ENCODE peak calls at places on chromosome 3, in seven cellular contexts. B, E, X, K, Y, R and G are unnamed samples.

GRCh38 chr3:126956866-126957650 is 25.9 kb upstream of the PLXNA1 start:
- DNase-seq in B (no peak), E (no peak), X (no peak), K (no peak), Y (no peak), R (no peak), G (no peak)

GRCh38 chr3:21752749-21753347 is 1.8 kb upstream of the ZNF385D start:
- DNase-seq in B (no peak), E (no peak), X (peak), K (peak), Y (peak), R (no peak), G (peak)

GRCh38 chr3:141274411-141275031 is 42.9 kb downstream of the PXYLP1 start:
- DNase-seq in B (no peak), E (no peak), X (no peak), K (no peak), Y (no peak), R (no peak), G (no peak)

GRCh38 chr3:128854382-128854939 is 25.0 kb upstream of the ACAD9 start:
- DNase-seq in B (no peak), E (no peak), X (no peak), K (no peak), Y (no peak), R (no peak), G (no peak)

GRCh38 chr3:39128951-39129350 is 21.5 kb downstream of the TTC21A start:
- DNase-seq in B (no peak), E (no peak), X (no peak), K (no peak), Y (no peak), R (no peak), G (no peak)

GRCh38 chr3:50254577-50255250 is 14.2 kb upstream of the SEMA3B start:
- DNase-seq in B (no peak), E (no peak), X (no peak), K (no peak), Y (no peak), R (no peak), G (no peak)

GRCh38 chr3:100340527-100340926 is 6.0 kb downstream of the NIT2 start:
- DNase-seq in B (no peak), E (no peak), X (no peak), K (no peak), Y (no peak), R (no peak), G (no peak)

GRCh38 chr3:194686414-194686815 is 732 bp downstream of the FAM43A start:
- DNase-seq in B (no peak), E (no peak), X (no peak), K (no peak), Y (no peak), R (no peak), G (no peak)

GRCh38 chr3:74489393-74489792 is 125.1 kb downstream of the CNTN3 start:
- DNase-seq in B (no peak), E (no peak), X (no peak), K (peak), Y (no peak), R (no peak), G (no peak)

GRCh38 chr3:105144837-105145236 is 221.9 kb upstream of the ALCAM start:
- DNase-seq in B (no peak), E (no peak), X (no peak), K (no peak), Y (no peak), R (no peak), G (no peak)

GRCh38 chr3:97763586-97764148 is 891 bp upstream of the ARL6 start:
- DNase-seq in B (no peak), E (peak), X (no peak), K (peak), Y (peak), R (no peak), G (peak)

GRCh38 chr3:85303156-85303555 is 344.4 kb downstream of the CADM2 start:
- DNase-seq in B (no peak), E (no peak), X (no peak), K (no peak), Y (no peak), R (no peak), G (no peak)

GRCh38 chr3:179613807-179614206 is 9.2 kb downstream of the NDUFB5 start:
- DNase-seq in B (no peak), E (no peak), X (no peak), K (peak), Y (no peak), R (no peak), G (no peak)

GRCh38 chr3:30698549-30698948 is 92.1 kb downstream of the TGFBR2 start:
- DNase-seq in B (no peak), E (no peak), X (no peak), K (no peak), Y (no peak), R (no peak), G (no peak)

GRCh38 chr3:101676765-101677435 is at the start of gene ZBTB11:
- DNase-seq in B (peak), E (peak), X (peak), K (peak), Y (peak), R (peak), G (peak)

GRCh38 chr3:157494581-157495281 is 8.5 kb downstream of the VEPH1 start:
- DNase-seq in B (no peak), E (no peak), X (no peak), K (peak), Y (no peak), R (no peak), G (no peak)

GRCh38 chr3:63096248-63097058 is 181.7 kb upstream of the SYNPR start:
- DNase-seq in B (no peak), E (no peak), X (no peak), K (no peak), Y (no peak), R (no peak), G (peak)

GRCh38 chr3:185153170-185153733 is 392 bp upstream of the C3orf70 start:
- DNase-seq in B (no peak), E (no peak), X (no peak), K (no peak), Y (peak), R (no peak), G (no peak)

GRCh38 chr3:48018841-48019240 is 2.6 kb upstream of the MAP4 start:
- DNase-seq in B (no peak), E (no peak), X (peak), K (peak), Y (no peak), R (no peak), G (no peak)

GRCh38 chr3:14780927-14781507 is 37.7 kb upstream of the FGD5 start:
- DNase-seq in B (peak), E (peak), X (peak), K (peak), Y (no peak), R (peak), G (peak)

GRCh38 chr3:190306513-190307163 is 15.6 kb downstream of the CLDN1 start:
- DNase-seq in B (no peak), E (no peak), X (peak), K (peak), Y (no peak), R (no peak), G (no peak)

GRCh38 chr3:169285057-169285990 is 378.2 kb downstream of the MECOM start:
- DNase-seq in B (no peak), E (no peak), X (no peak), K (no peak), Y (no peak), R (no peak), G (no peak)

GRCh38 chr3:108388136-108389132 is 92.1 kb downstream of the HHLA2 start:
- DNase-seq in B (peak), E (no peak), X (no peak), K (no peak), Y (no peak), R (no peak), G (no peak)

GRCh38 chr3:133491481-133492059 is 81.9 kb upstream of the CDV3 start:
- DNase-seq in B (no peak), E (no peak), X (no peak), K (no peak), Y (no peak), R (no peak), G (no peak)

GRCh38 chr3:141894524-141895176 is 18.2 kb downstream of the ATP1B3 start:
- DNase-seq in B (no peak), E (no peak), X (peak), K (peak), Y (no peak), R (no peak), G (peak)

GRCh38 chr3:157274644-157275137 is 114.7 kb upstream of the CCNL1 start:
- DNase-seq in B (no peak), E (no peak), X (no peak), K (no peak), Y (no peak), R (peak), G (no peak)

GRCh38 chr3:52403271-52403841 is 41.5 kb downstream of the SEMA3G start:
- DNase-seq in B (no peak), E (no peak), X (no peak), K (no peak), Y (no peak), R (no peak), G (no peak)

GRCh38 chr3:31402118-31402517 is 130.6 kb upstream of the STT3B start:
- DNase-seq in B (no peak), E (no peak), X (no peak), K (no peak), Y (no peak), R (no peak), G (no peak)

GRCh38 chr3:193826126-193826795 is 233.3 kb downstream of the OPA1 start:
- DNase-seq in B (no peak), E (no peak), X (no peak), K (peak), Y (no peak), R (no peak), G (no peak)

GRCh38 chr3:52253314-52254260 is 8.0 kb downstream of the PPM1M start:
- DNase-seq in B (peak), E (no peak), X (no peak), K (no peak), Y (no peak), R (no peak), G (no peak)

GRCh38 chr3:129664040-129664646 is 57.7 kb upstream of the PLXND1 start:
- DNase-seq in B (no peak), E (no peak), X (no peak), K (no peak), Y (no peak), R (no peak), G (no peak)

GRCh38 chr3:132641837-132642538 is 17.6 kb downstream of the ACAD11 start:
- DNase-seq in B (no peak), E (peak), X (peak), K (peak), Y (peak), R (no peak), G (peak)

GRCh38 chr3:180804871-180805430 is 107.5 kb upstream of the FXR1 start:
- DNase-seq in B (no peak), E (no peak), X (peak), K (peak), Y (no peak), R (peak), G (no peak)

GRCh38 chr3:126295407-126295939 is 61.7 kb downstream of the KLF15 start:
- DNase-seq in B (no peak), E (no peak), X (no peak), K (no peak), Y (no peak), R (no peak), G (no peak)

GRCh38 chr3:107650788-107651187 is 128.0 kb downstream of the BBX start:
- DNase-seq in B (no peak), E (no peak), X (no peak), K (no peak), Y (no peak), R (no peak), G (no peak)

GRCh38 chr3:66431494-66431893 is 69.3 kb downstream of the LRIG1 start:
- DNase-seq in B (no peak), E (no peak), X (no peak), K (peak), Y (no peak), R (no peak), G (no peak)
- TF ChIP-seq RFX5 in B (no peak), E (no peak), X (no peak), K (no peak), Y (no peak), R (no peak), G (no peak)

DNA sequence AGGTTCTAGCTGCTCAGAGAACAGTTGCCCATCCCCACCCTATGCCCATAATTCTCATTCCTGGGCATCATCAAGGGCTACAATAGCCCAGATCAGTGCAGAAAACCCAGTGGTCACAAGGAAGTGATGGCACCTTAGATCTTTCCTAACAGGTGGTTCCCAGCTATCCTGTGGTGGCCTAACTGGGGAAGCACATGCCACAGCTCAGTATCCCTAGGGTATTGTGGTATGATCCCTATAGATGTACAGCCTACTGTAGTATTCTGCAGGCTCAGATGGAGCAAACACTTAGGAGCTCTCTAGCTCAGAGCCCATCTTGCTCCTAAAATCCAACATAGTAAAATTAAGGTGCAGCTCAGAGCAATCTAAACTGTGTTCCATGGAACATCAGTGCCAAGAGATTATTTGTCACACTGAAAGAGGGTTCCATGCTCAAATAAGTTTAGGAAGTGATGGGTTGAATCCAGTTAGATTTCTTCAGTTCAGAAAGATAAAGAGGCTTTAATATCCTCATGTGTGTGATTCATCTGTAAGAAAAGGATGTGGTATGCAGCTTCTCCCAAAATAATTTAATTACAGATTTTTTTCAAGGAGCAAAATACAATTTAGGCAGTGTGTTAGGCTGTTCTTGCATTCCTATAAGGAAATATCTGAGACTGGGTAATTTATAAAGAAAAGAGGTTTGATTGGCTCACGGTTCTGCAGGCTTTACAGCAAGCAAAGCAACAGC is 4.4 kb downstream of the A4GNT start:
- DNase-seq in B (no peak), E (no peak), X (no peak), K (no peak), Y (no peak), R (no peak), G (no peak)
- TF ChIP-seq RFX5 in B (no peak), E (no peak), X (no peak), K (no peak), Y (no peak), R (no peak), G (no peak)

GRCh38 chr3:171775943-171776342 is 34.3 kb downstream of the PLD1 start:
- DNase-seq in B (no peak), E (no peak), X (no peak), K (no peak), Y (no peak), R (no peak), G (no peak)
- TF ChIP-seq RFX5 in B (no peak), E (no peak), X (no peak), K (no peak), Y (no peak), R (no peak), G (no peak)

DNA sequence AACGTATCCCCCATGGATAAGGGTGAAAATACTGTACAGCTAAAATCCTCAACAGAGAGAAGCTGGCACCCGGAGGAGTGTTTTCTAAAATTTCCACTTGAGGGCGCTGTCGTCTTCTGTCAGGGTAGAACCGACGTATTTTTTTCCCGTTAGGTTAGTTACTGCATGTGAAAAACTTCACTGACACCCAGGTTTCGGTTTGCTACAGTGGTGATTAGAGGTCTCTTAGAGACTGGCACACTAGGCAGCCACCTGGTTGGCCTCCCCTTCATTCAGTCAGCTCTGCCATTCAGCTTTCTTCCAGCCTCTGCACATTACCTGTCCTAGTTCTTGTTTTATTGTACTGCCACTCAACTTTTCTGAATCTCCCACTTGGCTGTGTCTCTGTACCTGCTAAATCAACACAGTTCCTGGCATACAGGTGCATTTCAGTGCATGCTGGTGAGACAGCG is 18.4 kb downstream of the CCK start:
- DNase-seq in B (no peak), E (peak), X (peak), K (peak), Y (peak), R (no peak), G (peak)
- TF ChIP-seq RFX5 in B (no peak), E (no peak), X (no peak), K (no peak), Y (no peak), R (no peak), G (no peak)

GRCh38 chr3:16370872-16371740 is 106.1 kb downstream of the OXNAD1 start:
- DNase-seq in B (no peak), E (no peak), X (no peak), K (peak), Y (no peak), R (no peak), G (no peak)
- TF ChIP-seq RFX5 in B (no peak), E (no peak), X (no peak), K (no peak), Y (no peak), R (no peak), G (no peak)

GRCh38 chr3:187736418-187736871 is 8.8 kb downstream of the BCL6 start:
- DNase-seq in B (no peak), E (no peak), X (no peak), K (peak), Y (no peak), R (no peak), G (no peak)
- TF ChIP-seq RFX5 in B (no peak), E (no peak), X (no peak), K (no peak), Y (no peak), R (no peak), G (no peak)

GRCh38 chr3:37114251-37115145 is 59.9 kb downstream of the LRRFIP2 start:
- DNase-seq in B (no peak), E (no peak), X (no peak), K (peak), Y (no peak), R (no peak), G (no peak)
- TF ChIP-seq RFX5 in B (no peak), E (no peak), X (no peak), K (no peak), Y (no peak), R (no peak), G (no peak)

DNA sequence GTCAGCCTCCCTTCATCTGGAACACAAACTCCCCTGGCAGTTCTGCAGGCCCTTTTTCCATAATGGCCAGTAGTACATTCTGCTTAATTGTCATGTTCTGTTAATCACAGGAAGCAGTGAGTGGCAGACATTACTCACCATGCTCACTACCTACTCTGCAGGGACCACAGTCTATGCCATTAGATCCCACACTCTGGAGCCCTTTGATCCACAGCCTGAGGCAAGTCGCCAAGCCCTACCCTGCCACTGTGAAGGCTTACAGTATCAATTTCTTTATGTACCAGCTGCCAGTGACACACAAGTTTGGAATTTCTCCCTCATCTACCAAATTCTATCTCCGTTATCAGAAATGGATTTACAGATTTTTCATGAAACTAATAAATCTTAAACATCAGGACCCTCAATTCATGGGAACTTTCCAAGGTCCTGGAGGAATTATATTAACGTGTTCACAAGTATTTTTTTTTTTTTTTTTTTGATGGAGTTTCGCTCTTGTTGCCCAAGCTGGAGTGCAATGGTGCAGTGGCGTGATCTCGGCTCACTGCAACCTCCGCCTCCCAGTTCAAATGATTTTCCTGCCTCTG is 20.6 kb upstream of the WWTR1 start:
- DNase-seq in B (no peak), E (no peak), X (no peak), K (no peak), Y (no peak), R (no peak), G (no peak)
- TF ChIP-seq RFX5 in B (no peak), E (no peak), X (no peak), K (no peak), Y (no peak), R (no peak), G (no peak)

GRCh38 chr3:195855471-195856409 is 44.0 kb upstream of the MUC4 start:
- DNase-seq in B (no peak), E (no peak), X (no peak), K (no peak), Y (no peak), R (no peak), G (no peak)

GRCh38 chr3:195856410-195857084 is 44.8 kb upstream of the MUC4 start:
- DNase-seq in B (no peak), E (peak), X (no peak), K (no peak), Y (no peak), R (no peak), G (no peak)

GRCh38 chr3:195854628-195855300 is 43.0 kb upstream of the MUC4 start:
- DNase-seq in B (no peak), E (peak), X (no peak), K (no peak), Y (no peak), R (no peak), G (no peak)

GRCh38 chr3:195853036-195853435 is 41.3 kb upstream of the MUC4 start:
- DNase-seq in B (no peak), E (no peak), X (no peak), K (no peak), Y (no peak), R (no peak), G (no peak)

DNA sequence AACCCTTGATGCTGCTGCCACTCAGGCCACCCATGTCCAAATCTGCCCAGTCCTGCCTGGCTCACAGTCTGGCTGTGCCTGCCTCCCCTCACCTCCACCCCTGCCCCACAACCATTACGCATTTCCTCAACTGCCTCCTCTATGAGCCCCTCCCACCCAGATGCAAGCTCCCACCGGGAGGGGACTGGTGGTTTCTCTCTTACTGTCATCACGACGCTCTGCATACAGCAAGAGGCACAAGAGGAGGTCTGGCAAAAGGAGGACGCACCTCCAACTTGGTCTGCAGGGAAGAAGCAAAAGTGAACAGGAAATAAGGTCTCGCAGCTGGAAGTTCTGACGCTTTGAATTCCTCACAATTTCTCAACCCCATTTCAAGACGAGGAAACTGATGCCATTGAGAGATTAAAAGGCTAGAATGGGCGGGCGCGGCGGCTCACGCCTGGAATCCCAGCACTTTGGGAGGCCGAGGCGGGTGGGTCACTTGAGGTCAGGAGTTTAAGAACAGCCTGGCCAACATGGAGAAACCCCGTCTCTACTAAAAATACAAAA is 42.3 kb upstream of the MUC4 start:
- DNase-seq in B (no peak), E (no peak), X (no peak), K (no peak), Y (no peak), R (no peak), G (no peak)
- TF ChIP-seq RFX5 in B (no peak), E (no peak), X (no peak), K (no peak), Y (no peak), R (no peak), G (no peak)